ENCODE peak calls at places on chromosomes 12 and 14, in four cellular contexts. One of them, this sample, is unnamed.

GRCh38 chr14:91205449-91205848 is 39.1 kb downstream of the GPR68 start:
- DNase-seq in H9: no peak
- DNase-seq in IMR-90: no peak
- DNase-seq in neuronal stem cell: no peak
- DNase-seq in this sample: no peak

GRCh38 chr12:69097619-69098368 is 141.6 kb upstream of the CPSF6 start:
- DNase-seq in H9: no peak
- DNase-seq in IMR-90: no peak
- DNase-seq in neuronal stem cell: no peak
- DNase-seq in this sample: no peak

GRCh38 chr14:55819610-55820304 is 239.8 kb downstream of the KTN1 start:
- DNase-seq in H9: no peak
- DNase-seq in IMR-90: no peak
- DNase-seq in neuronal stem cell: no peak
- DNase-seq in this sample: peak

GRCh38 chr14:95043314-95043713 is 114.0 kb downstream of the DICER1 start:
- DNase-seq in H9: peak
- DNase-seq in IMR-90: no peak
- DNase-seq in neuronal stem cell: no peak
- DNase-seq in this sample: no peak

GRCh38 chr12:67630373-67631088 is 18.0 kb upstream of the DYRK2 start:
- DNase-seq in H9: peak
- DNase-seq in IMR-90: no peak
- DNase-seq in neuronal stem cell: no peak
- DNase-seq in this sample: peak

GRCh38 chr14:65290830-65291229 is 121.7 kb upstream of the FUT8 start:
- DNase-seq in H9: no peak
- DNase-seq in IMR-90: peak
- DNase-seq in neuronal stem cell: no peak
- DNase-seq in this sample: peak

GRCh38 chr14:104735830-104736642 is 12.0 kb downstream of the ADSS1 start:
- DNase-seq in H9: no peak
- DNase-seq in IMR-90: peak
- DNase-seq in neuronal stem cell: no peak
- DNase-seq in this sample: peak

GRCh38 chr12:100020370-100020769 is 35.6 kb upstream of the ANKS1B start:
- DNase-seq in H9: no peak
- DNase-seq in IMR-90: peak
- DNase-seq in neuronal stem cell: no peak
- DNase-seq in this sample: no peak

GRCh38 chr12:109433618-109434017 is 43.5 kb downstream of the KCTD10 start:
- DNase-seq in H9: peak
- DNase-seq in IMR-90: no peak
- DNase-seq in neuronal stem cell: no peak
- DNase-seq in this sample: no peak

GRCh38 chr12:68805592-68806120 is 2.3 kb upstream of the MDM2 start:
- DNase-seq in H9: no peak
- DNase-seq in IMR-90: peak
- DNase-seq in neuronal stem cell: no peak
- DNase-seq in this sample: no peak

GRCh38 chr12:26056335-26056734 is 68.5 kb downstream of the BHLHE41 start:
- DNase-seq in H9: no peak
- DNase-seq in IMR-90: peak
- DNase-seq in neuronal stem cell: no peak
- DNase-seq in this sample: no peak

GRCh38 chr12:124550123-124551089 is 17.0 kb downstream of the NCOR2 start:
- DNase-seq in H9: no peak
- DNase-seq in IMR-90: no peak
- DNase-seq in neuronal stem cell: no peak
- DNase-seq in this sample: no peak

GRCh38 chr14:39988939-39989338 is 556.7 kb upstream of the FBXO33 start:
- DNase-seq in H9: no peak
- DNase-seq in IMR-90: no peak
- DNase-seq in neuronal stem cell: peak
- DNase-seq in this sample: peak

DNA sequence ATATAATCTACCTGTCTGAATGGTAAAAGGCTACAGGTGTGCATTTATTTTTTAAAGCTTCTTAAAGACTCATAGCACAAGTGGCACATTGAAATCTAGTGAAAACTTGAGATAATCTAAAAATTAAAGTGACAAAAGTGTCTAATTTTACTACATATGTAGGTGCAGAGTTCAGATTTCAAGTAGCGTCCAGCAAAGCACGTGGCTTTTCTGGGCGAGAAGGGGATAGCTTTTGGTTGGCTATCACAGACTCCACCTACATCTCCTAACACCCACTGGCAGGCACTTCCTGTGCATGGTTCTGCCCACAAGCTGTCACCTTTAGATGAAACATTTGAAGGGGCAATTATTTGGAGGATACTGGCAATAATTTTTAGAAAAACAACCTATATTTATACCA is 1.9 kb upstream of the PITPNM2 start:
- DNase-seq in H9: no peak
- DNase-seq in IMR-90: no peak
- DNase-seq in neuronal stem cell: no peak
- DNase-seq in this sample: no peak
- H3K14ac ChIP-seq in H9: no peak
- H3K14ac ChIP-seq in IMR-90: no peak
- H3K14ac ChIP-seq in neuronal stem cell: no peak
- H3K14ac ChIP-seq in this sample: no peak

GRCh38 chr14:30267141-30267540 is 291.8 kb upstream of the G2E3 start:
- DNase-seq in H9: no peak
- DNase-seq in IMR-90: peak
- DNase-seq in neuronal stem cell: no peak
- DNase-seq in this sample: peak
- H2AFZ ChIP-seq in H9: no peak
- H2AFZ ChIP-seq in IMR-90: peak
- H2AFZ ChIP-seq in neuronal stem cell: no peak
- H2AFZ ChIP-seq in this sample: no peak

GRCh38 chr12:3313655-3314305 is 177.2 kb upstream of the PRMT8 start:
- DNase-seq in H9: peak
- DNase-seq in IMR-90: peak
- DNase-seq in neuronal stem cell: peak
- DNase-seq in this sample: peak
- H3K14ac ChIP-seq in H9: no peak
- H3K14ac ChIP-seq in IMR-90: peak
- H3K14ac ChIP-seq in neuronal stem cell: peak
- H3K14ac ChIP-seq in this sample: no peak

GRCh38 chr12:62438098-62438692 is 28.4 kb upstream of the MON2 start:
- DNase-seq in H9: no peak
- DNase-seq in IMR-90: peak
- DNase-seq in neuronal stem cell: peak
- DNase-seq in this sample: peak
- H2AFZ ChIP-seq in H9: no peak
- H2AFZ ChIP-seq in IMR-90: no peak
- H2AFZ ChIP-seq in neuronal stem cell: peak
- H2AFZ ChIP-seq in this sample: no peak

GRCh38 chr12:87768884-87769283 is 260.3 kb downstream of the C12orf50 start:
- DNase-seq in H9: no peak
- DNase-seq in IMR-90: no peak
- DNase-seq in neuronal stem cell: no peak
- DNase-seq in this sample: no peak

GRCh38 chr12:87778065-87778464 is 251.1 kb downstream of the C12orf50 start:
- DNase-seq in H9: no peak
- DNase-seq in IMR-90: no peak
- DNase-seq in neuronal stem cell: no peak
- DNase-seq in this sample: no peak

GRCh38 chr12:87775051-87775450 is 254.2 kb downstream of the C12orf50 start:
- DNase-seq in H9: no peak
- DNase-seq in IMR-90: no peak
- DNase-seq in neuronal stem cell: no peak
- DNase-seq in this sample: no peak

DNA sequence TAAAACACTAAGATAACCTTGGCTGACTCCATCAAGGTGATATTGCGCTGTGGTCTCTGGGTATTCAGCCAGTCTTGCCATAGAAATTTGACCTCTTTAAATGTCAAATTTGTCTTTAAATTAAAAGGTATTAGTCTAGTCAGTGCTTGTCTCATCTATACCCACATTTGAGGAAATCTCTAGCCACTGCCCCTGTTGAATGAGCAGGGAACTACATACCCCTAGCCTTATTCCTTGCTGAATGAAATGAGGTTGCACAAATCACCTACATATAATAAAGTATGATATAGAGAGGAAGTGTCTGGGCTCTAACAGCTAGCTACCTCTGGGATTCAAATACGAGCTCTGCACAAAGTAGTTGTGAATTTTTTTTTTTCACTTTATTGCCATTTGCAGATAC is 256.8 kb downstream of the C12orf50 start:
- DNase-seq in H9: no peak
- DNase-seq in IMR-90: no peak
- DNase-seq in neuronal stem cell: no peak
- DNase-seq in this sample: no peak
- H3K14ac ChIP-seq in H9: no peak
- H3K14ac ChIP-seq in IMR-90: no peak
- H3K14ac ChIP-seq in neuronal stem cell: no peak
- H3K14ac ChIP-seq in this sample: no peak

GRCh38 chr12:66189476-66189823 is 436 bp downstream of the IRAK3 start:
- DNase-seq in H9: no peak
- DNase-seq in IMR-90: no peak
- DNase-seq in neuronal stem cell: no peak
- DNase-seq in this sample: no peak
- H2AFZ ChIP-seq in H9: no peak
- H2AFZ ChIP-seq in IMR-90: peak
- H2AFZ ChIP-seq in neuronal stem cell: peak
- H2AFZ ChIP-seq in this sample: peak